ENCODE peak calls at places on chromosomes 1 and 21, in four cellular contexts. T is NB4, E is ovary, C is bronchial epithelial cell. A is an unnamed sample.

GRCh38 chr1:116515702-116516101 is 55.1 kb downstream of the CD58 start:
- DNase-seq in E (no peak), T (peak; percentile 61), C (no peak), A (peak; percentile 47)

GRCh38 chr1:180181048-180181447 is 26.4 kb downstream of the QSOX1 start:
- DNase-seq in C (no peak), E (no peak), T (peak; percentile 61), A (no peak)

GRCh38 chr1:220511183-220511582 is 16.8 kb upstream of the MARK1 start:
- DNase-seq in C (peak; percentile 97), E (no peak), T (no peak), A (no peak)

GRCh38 chr1:118973536-118974160 is 14.5 kb downstream of the TBX15 start:
- DNase-seq in T (no peak), C (no peak), E (no peak), A (no peak)

GRCh38 chr1:198788561-198789064 is 149.8 kb downstream of the PTPRC start:
- DNase-seq in C (no peak), T (peak; percentile 49), E (no peak), A (peak; percentile 34)

GRCh38 chr21:45700461-45700860 is 56.9 kb downstream of the PCBP3 start:
- DNase-seq in E (no peak), C (no peak), T (no peak), A (no peak)

GRCh38 chr1:177928194-177928593 is 41.7 kb downstream of the SEC16B start:
- DNase-seq in C (peak; percentile 27), T (no peak), E (no peak), A (no peak)

GRCh38 chr21:27421654-27422053 is 454.8 kb upstream of the ADAMTS5 start:
- DNase-seq in C (no peak), T (no peak), E (no peak), A (no peak)

GRCh38 chr1:44361478-44361877 is 6.4 kb upstream of the ERI3 start:
- DNase-seq in E (no peak), C (peak; percentile 11), T (no peak), A (no peak)

GRCh38 chr1:176785810-176786209 is 322.8 kb downstream of the PAPPA2 start:
- DNase-seq in C (no peak), T (no peak), E (no peak), A (no peak)

GRCh38 chr1:213393860-213394259 is 342.8 kb downstream of the RPS6KC1 start:
- DNase-seq in T (no peak), E (no peak), C (no peak), A (no peak)

GRCh38 chr1:226655251-226656163 is 83.6 kb downstream of the ITPKB start:
- DNase-seq in E (no peak), C (no peak), T (peak; percentile 52), A (peak; percentile 40)

GRCh38 chr21:41254090-41254700 is 62.4 kb upstream of the FAM3B start:
- DNase-seq in C (peak; percentile 18), T (no peak), E (no peak), A (no peak)

GRCh38 chr1:64459743-64460142 is 10.2 kb upstream of the CACHD1 start:
- DNase-seq in T (no peak), C (peak; percentile 56), E (no peak), A (no peak)

GRCh38 chr21:22490044-22490443 is 1491.8 kb downstream of the NCAM2 start:
- DNase-seq in E (no peak), T (no peak), C (no peak), A (no peak)

GRCh38 chr1:81717230-81717629 is 83.5 kb upstream of the ADGRL2 start:
- DNase-seq in T (no peak), E (no peak), C (peak; percentile 86), A (no peak)

GRCh38 chr1:242081446-242081845 is 82.5 kb upstream of the MAP1LC3C start:
- DNase-seq in T (no peak), C (no peak), E (no peak), A (no peak)

GRCh38 chr1:193412748-193413147 is 226.3 kb upstream of the B3GALT2 start:
- DNase-seq in C (no peak), T (no peak), E (no peak), A (no peak)

GRCh38 chr1:54204199-54204598 is 4.2 kb downstream of the MRPL37 start:
- DNase-seq in T (no peak), E (no peak), C (no peak), A (no peak)

GRCh38 chr1:106517218-106517617 is 539.3 kb upstream of the PRMT6 start:
- DNase-seq in E (no peak), T (no peak), C (no peak), A (no peak)

GRCh38 chr1:227949954-227950734 is 2.4 kb upstream of the WNT9A start:
- DNase-seq in E (no peak), C (no peak), T (no peak), A (no peak)

GRCh38 chr21:36966066-36966845 is at the start of gene HLCS:
- DNase-seq in E (peak; percentile 65), C (peak; percentile 33), T (peak; percentile 78), A (peak; percentile 89)

GRCh38 chr1:234047113-234047512 is 142.6 kb downstream of the SLC35F3 start:
- DNase-seq in C (peak; percentile 74), E (no peak), T (no peak), A (no peak)

GRCh38 chr21:36676039-36676950 is 22.6 kb upstream of the SIM2 start:
- DNase-seq in C (no peak), T (no peak), E (no peak), A (no peak)

GRCh38 chr21:45260191-45260795 is 27.4 kb downstream of the POFUT2 start:
- DNase-seq in T (no peak), C (no peak), E (no peak), A (no peak)

GRCh38 chr1:234978397-234979291 is 150.0 kb downstream of the TOMM20 start:
- DNase-seq in T (peak; percentile 75), E (no peak), C (peak; percentile 94), A (peak; percentile 94)

DNA sequence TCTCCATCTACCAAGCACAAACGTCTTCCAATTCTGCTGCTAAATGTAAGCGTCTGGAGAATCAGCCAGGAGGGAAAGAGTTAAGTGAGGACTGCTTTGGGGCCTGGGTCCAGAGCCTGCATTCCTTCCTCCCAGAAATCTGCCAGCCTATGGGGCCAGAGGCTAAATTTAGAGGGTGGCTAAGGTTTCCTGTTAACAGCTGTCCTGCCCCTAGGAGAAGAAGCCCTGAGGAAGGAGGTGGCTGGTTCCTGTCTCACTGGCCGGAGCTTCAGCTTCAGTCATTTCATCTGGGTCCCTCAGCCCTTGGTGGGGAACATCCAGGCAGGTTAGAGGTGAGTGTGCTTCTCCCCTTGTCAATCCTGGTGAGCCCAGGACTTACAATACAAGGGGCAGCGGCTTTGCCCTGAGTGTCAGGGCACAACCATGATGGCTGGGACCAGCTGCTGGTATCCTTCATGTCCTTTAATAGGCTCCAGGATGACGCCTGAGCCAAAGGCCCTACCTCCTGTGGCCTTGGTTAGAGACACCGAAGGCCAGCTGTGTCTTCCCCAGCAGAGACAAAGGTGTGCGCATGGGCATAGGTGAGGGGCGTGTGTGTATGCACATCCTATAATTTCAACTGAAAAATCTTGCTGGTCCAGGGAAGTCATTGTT is at the start of gene STYXL2:
- DNase-seq in C (no peak), E (no peak), T (no peak), A (no peak)
- H3K4me3 ChIP-seq in C (no peak within 1 kb of the TSS), E (no peak within 1 kb of the TSS), T (no peak within 1 kb of the TSS), A (no peak within 1 kb of the TSS)

GRCh38 chr1:207321045-207321789 is at the start of gene CD55:
- DNase-seq in E (peak; percentile 93), C (peak; percentile 99), T (peak; percentile 99), A (peak; percentile 99)
- TF ChIP-seq CTCF in E (no peak), C (peak; percentile 51), T (no peak), A (peak; percentile 42)

GRCh38 chr1:179175011-179175934 is 54.2 kb downstream of the ABL2 start:
- DNase-seq in E (no peak), C (peak; percentile 63), T (peak; percentile 60), A (no peak)
- H3K4me3 ChIP-seq in E (no peak overlapping the region), C (no peak overlapping the region), T (no peak overlapping the region), A (no peak overlapping the region)

GRCh38 chr1:32757213-32757895 is 54.8 kb upstream of the SYNC start:
- DNase-seq in T (peak; percentile 45), C (no peak), E (no peak), A (no peak)

GRCh38 chr1:32755810-32756159 is 53.2 kb upstream of the SYNC start:
- DNase-seq in E (no peak), C (no peak), T (no peak), A (no peak)

GRCh38 chr1:32755098-32755809 is 52.7 kb upstream of the SYNC start:
- DNase-seq in T (no peak), E (peak; percentile 52), C (no peak), A (no peak)

GRCh38 chr1:32754282-32755097 is 51.9 kb upstream of the SYNC start:
- DNase-seq in T (no peak), E (peak; percentile 59), C (peak; percentile 61), A (no peak)

GRCh38 chr1:32753532-32754281 is 51.1 kb upstream of the SYNC start:
- DNase-seq in E (peak; percentile 88), C (peak; percentile 59), T (peak; percentile 60), A (peak; percentile 39)
- TF ChIP-seq CTCF in E (no peak), C (no peak), T (no peak), A (no peak)

DNA sequence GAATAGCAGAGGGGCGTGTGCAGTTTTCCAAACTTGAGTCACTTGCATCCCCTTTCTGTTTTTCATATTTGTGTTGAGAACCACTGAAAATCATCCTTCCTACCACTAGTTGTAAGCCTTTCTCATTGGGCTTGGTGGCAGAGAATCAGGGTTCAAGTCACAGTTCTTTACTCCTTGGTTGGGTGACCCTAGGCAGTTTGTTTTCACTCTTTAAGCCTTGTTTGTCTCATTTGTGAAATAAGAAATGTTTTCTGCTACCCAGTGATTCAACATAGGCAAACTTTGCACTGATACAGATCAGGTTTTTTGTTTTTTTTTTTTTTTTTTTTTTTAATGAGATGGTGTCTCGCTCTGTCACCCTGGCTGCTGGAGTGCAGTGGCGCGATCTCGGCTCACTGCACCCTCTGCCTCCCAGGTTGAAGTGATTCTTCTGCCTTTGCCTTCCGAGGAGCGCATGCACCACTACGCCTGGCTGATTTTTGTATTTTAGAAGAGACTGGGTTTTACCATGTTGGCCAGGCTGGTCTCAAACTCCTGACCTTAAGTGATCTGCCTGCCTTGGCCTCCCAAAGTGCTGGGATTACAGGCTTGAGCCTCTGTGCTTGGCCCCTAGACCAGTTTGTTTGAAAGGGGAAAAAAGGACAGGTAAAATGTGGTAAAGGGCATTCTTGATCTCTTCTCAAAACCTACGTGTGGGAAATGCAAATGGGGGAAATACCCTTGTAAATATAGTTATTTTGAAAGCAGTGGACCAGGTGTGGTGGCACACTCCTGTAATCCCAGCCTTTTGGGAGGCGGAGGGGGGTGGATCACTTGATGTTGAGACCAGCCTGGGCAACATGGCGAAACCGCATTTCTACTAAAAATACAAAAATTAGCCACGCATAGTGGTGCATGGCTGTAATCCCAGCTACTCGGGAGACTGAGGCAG is 3.2 kb downstream of the CLIC4 start:
- DNase-seq in C (no peak), T (no peak), E (no peak), A (peak; percentile 80)
- H3K4me3 ChIP-seq in C (no peak overlapping the region), T (no peak overlapping the region), E (peak overlapping the region; percentile 6), A (peak overlapping the region; percentile 88)

GRCh38 chr1:186985889-186986491 is 157.2 kb downstream of the PLA2G4A start:
- DNase-seq in E (no peak), C (peak; percentile 65), T (peak; percentile 58), A (peak; percentile 62)
- TF ChIP-seq CTCF in E (peak; percentile 18), C (peak; percentile 59), T (peak; percentile 41), A (peak; percentile 49)

DNA sequence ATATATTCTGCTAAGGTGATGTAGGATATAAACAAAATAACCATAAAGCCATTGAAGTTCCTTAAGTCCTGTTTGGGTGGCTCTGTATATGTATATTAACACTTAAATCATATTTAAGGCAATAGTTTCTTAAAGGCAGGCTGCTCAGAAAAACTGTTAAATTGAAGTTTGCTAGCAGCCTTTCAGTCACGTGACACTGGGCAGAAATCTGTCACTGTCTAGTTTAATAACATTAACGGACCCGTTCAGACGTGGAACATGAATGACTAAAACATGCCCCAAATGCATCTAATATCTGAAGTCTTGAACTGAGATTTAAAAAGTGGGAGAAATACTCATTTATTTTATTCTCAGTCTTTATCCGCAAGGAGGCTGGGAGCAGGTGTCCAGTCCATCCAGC is 3.3 kb upstream of the SPATA1 start:
- DNase-seq in T (no peak), E (no peak), C (no peak), A (no peak)
- H3K4me3 ChIP-seq in T (peak overlapping the region; percentile 18), E (no peak overlapping the region), C (no peak overlapping the region), A (no peak overlapping the region)

A was measured in GM12865.